ENCODE peak calls at places on chromosomes 1 and 21, in seven cellular contexts. I is retinal pigment epithelial cell, J is RWPE1, C is activated T-cell treated with anti-CD3 and anti-CD28 coated beads for 1 hour, Q is tibial nerve, O is fibroblast of pulmonary artery, W is BJ. L is an unnamed sample.

GRCh38 chr1:224433041-224433670 is 1.4 kb downstream of the WDR26 start:
- DNase-seq in I (no peak), J (no peak), C (peak), Q (no peak), O (peak), W (no peak), L (no peak)

GRCh38 chr1:57494679-57495078 is 70.8 kb upstream of the DAB1 start:
- DNase-seq in I (peak), J (no peak), C (no peak), Q (no peak), O (no peak), W (no peak), L (no peak)

GRCh38 chr1:54227091-54227602 is 27.2 kb downstream of the MRPL37 start:
- DNase-seq in I (peak), J (peak), C (no peak), Q (no peak), O (peak), W (no peak), L (no peak)

GRCh38 chr21:17542371-17542992 is 29.6 kb downstream of the CXADR start:
- DNase-seq in I (no peak), J (no peak), C (no peak), Q (no peak), O (peak), W (no peak), L (no peak)

GRCh38 chr1:41437011-41437355 is 47.5 kb downstream of the EDN2 start:
- DNase-seq in I (no peak), J (no peak), C (no peak), Q (no peak), O (no peak), W (no peak), L (no peak)

GRCh38 chr1:67755619-67756018 is 70.6 kb downstream of the GADD45A start:
- DNase-seq in I (no peak), J (no peak), C (no peak), Q (no peak), O (no peak), W (no peak), L (no peak)

GRCh38 chr1:200273305-200273704 is 136.5 kb downstream of the ZNF281 start:
- DNase-seq in I (no peak), J (no peak), C (no peak), Q (no peak), O (no peak), W (no peak), L (no peak)

GRCh38 chr1:21277178-21277577 is 13.1 kb downstream of the ECE1 start:
- DNase-seq in I (no peak), J (no peak), C (no peak), Q (no peak), O (no peak), W (no peak), L (peak)

GRCh38 chr1:113616201-113616600 is 143.1 kb downstream of the PHTF1 start:
- DNase-seq in I (peak), J (no peak), C (no peak), Q (no peak), O (peak), W (no peak), L (no peak)

GRCh38 chr1:172906778-172907592 is 143.8 kb downstream of the TNFSF18 start:
- DNase-seq in I (no peak), J (no peak), C (no peak), Q (no peak), O (peak), W (peak), L (no peak)

GRCh38 chr1:232249335-232249734 is 380.6 kb downstream of the SIPA1L2 start:
- DNase-seq in I (no peak), J (no peak), C (no peak), Q (no peak), O (no peak), W (no peak), L (no peak)

GRCh38 chr1:27634166-27634981 is 611 bp downstream of the FGR start:
- DNase-seq in I (no peak), J (no peak), C (peak), Q (no peak), O (no peak), W (no peak), L (peak)

GRCh38 chr1:214476958-214477870 is 74.2 kb downstream of the PTPN14 start:
- DNase-seq in I (no peak), J (peak), C (no peak), Q (no peak), O (peak), W (peak), L (no peak)

GRCh38 chr1:90012305-90012704 is 17.4 kb downstream of the ZNF326 start:
- DNase-seq in I (no peak), J (no peak), C (no peak), Q (no peak), O (peak), W (no peak), L (no peak)

GRCh38 chr1:26748351-26748750 is 39.4 kb upstream of the PIGV start:
- DNase-seq in I (no peak), J (no peak), C (no peak), Q (no peak), O (no peak), W (no peak), L (no peak)

GRCh38 chr1:19430121-19431068 is 54.9 kb downstream of the CAPZB start:
- DNase-seq in I (no peak), J (peak), C (no peak), Q (no peak), O (peak), W (no peak), L (no peak)

GRCh38 chr1:24720152-24720551 is 25.1 kb upstream of the CLIC4 start:
- DNase-seq in I (no peak), J (no peak), C (no peak), Q (peak), O (peak), W (no peak), L (peak)

GRCh38 chr21:42097274-42097673 is 26.2 kb downstream of the UMODL1 start:
- DNase-seq in I (no peak), J (no peak), C (no peak), Q (no peak), O (no peak), W (no peak), L (no peak)

GRCh38 chr1:244352156-244352830 is 99.4 kb downstream of the ADSS2 start:
- DNase-seq in I (no peak), J (no peak), C (no peak), Q (no peak), O (no peak), W (no peak), L (no peak)

GRCh38 chr1:11943619-11944018 is 9.1 kb downstream of the PLOD1 start:
- DNase-seq in I (no peak), J (no peak), C (no peak), Q (no peak), O (no peak), W (no peak), L (no peak)

GRCh38 chr1:244660595-244660994 is 7.7 kb downstream of the DESI2 start:
- DNase-seq in I (no peak), J (no peak), C (no peak), Q (no peak), O (no peak), W (no peak), L (no peak)

GRCh38 chr1:53047737-53048344 is 14.2 kb upstream of the PODN start:
- DNase-seq in I (peak), J (peak), C (no peak), Q (no peak), O (peak), W (peak), L (no peak)

GRCh38 chr1:198443374-198444233 is 96.9 kb downstream of the ATP6V1G3 start:
- DNase-seq in I (peak), J (peak), C (no peak), Q (no peak), O (peak), W (peak), L (no peak)

GRCh38 chr1:228034954-228035837 is 28.4 kb downstream of the WNT3A start:
- DNase-seq in I (no peak), J (no peak), C (no peak), Q (no peak), O (no peak), W (no peak), L (peak)

GRCh38 chr1:19007491-19008441 is 51.3 kb upstream of the IFFO2 start:
- DNase-seq in I (no peak), J (no peak), C (no peak), Q (no peak), O (no peak), W (no peak), L (no peak)

GRCh38 chr1:27356628-27357280 is 10.0 kb downstream of the MAP3K6 start:
- DNase-seq in I (no peak), J (no peak), C (peak), Q (no peak), O (no peak), W (no peak), L (no peak)

L was measured in psoas muscle.